ENCODE peak calls at places on chromosomes 2 and 18, in ten cellular contexts. F is substantia nigra; I is PC-3; N is hepatocyte; Y is colonic mucosa; Z is cardiac muscle cell; V is CD8-positive, alpha-beta T cell; O is right cardiac atrium; C is Peyer's patch; Q is naive thymus-derived CD4-positive, alpha-beta T cell. T is an unnamed sample.

GRCh38 chr2:231648579-231649174 is 56.0 kb downstream of the TEX44 start:
- DNase-seq in F (no peak), I (peak), N (peak), Y (peak), Z (peak), V (peak), O (peak), C (peak), Q (peak), T (peak)

GRCh38 chr2:210288376-210288775 is 26.6 kb downstream of the MYL1 start:
- DNase-seq in F (no peak), I (no peak), N (no peak), Y (no peak), Z (no peak), V (no peak), O (no peak), C (no peak), Q (no peak), T (no peak)

GRCh38 chr2:46503686-46504085 is 24.3 kb downstream of the TMEM247 start:
- DNase-seq in F (no peak), I (no peak), N (no peak), Y (no peak), Z (no peak), V (no peak), O (no peak), C (no peak), Q (no peak), T (no peak)

GRCh38 chr2:10810175-10811161 is 2.1 kb downstream of the PDIA6 start:
- DNase-seq in F (no peak), I (peak), N (no peak), Y (no peak), Z (peak), V (no peak), O (no peak), C (no peak), Q (no peak), T (peak)

GRCh38 chr2:134790487-134790886 is 47.9 kb upstream of the ACMSD start:
- DNase-seq in F (no peak), I (no peak), N (no peak), Y (no peak), Z (no peak), V (no peak), O (no peak), C (no peak), Q (no peak), T (no peak)

GRCh38 chr18:34773961-34774754 is 64.1 kb downstream of the DTNA start:
- DNase-seq in F (peak), I (peak), N (peak), Y (no peak), Z (peak), V (no peak), O (peak), C (no peak), Q (no peak), T (no peak)

GRCh38 chr2:170812716-170813585 is 3.7 kb upstream of the GAD1 start:
- DNase-seq in F (no peak), I (peak), N (peak), Y (peak), Z (peak), V (no peak), O (no peak), C (no peak), Q (peak), T (peak)

GRCh38 chr2:27839022-27839618 is 51.1 kb downstream of the RBKS start:
- DNase-seq in F (no peak), I (no peak), N (no peak), Y (no peak), Z (no peak), V (no peak), O (no peak), C (no peak), Q (no peak), T (no peak)

GRCh38 chr18:12520442-12520992 is 112.8 kb downstream of the PRELID3A start:
- DNase-seq in F (no peak), I (no peak), N (no peak), Y (no peak), Z (peak), V (no peak), O (no peak), C (no peak), Q (no peak), T (no peak)

GRCh38 chr2:185919155-185919554 is 180.6 kb downstream of the FSIP2 start:
- DNase-seq in F (no peak), I (peak), N (no peak), Y (no peak), Z (no peak), V (no peak), O (no peak), C (no peak), Q (no peak), T (no peak)

GRCh38 chr18:46051731-46052461 is 20.2 kb downstream of the PSTPIP2 start:
- DNase-seq in F (no peak), I (no peak), N (peak), Y (no peak), Z (peak), V (no peak), O (no peak), C (no peak), Q (no peak), T (no peak)

GRCh38 chr2:42029639-42030195 is 18.1 kb upstream of the PKDCC start:
- DNase-seq in F (no peak), I (no peak), N (no peak), Y (no peak), Z (no peak), V (no peak), O (no peak), C (no peak), Q (no peak), T (no peak)

GRCh38 chr2:99982744-99983143 is 159.6 kb downstream of the AFF3 start:
- DNase-seq in F (no peak), I (no peak), N (no peak), Y (no peak), Z (no peak), V (no peak), O (no peak), C (no peak), Q (no peak), T (no peak)

GRCh38 chr2:30689496-30690125 is 117.6 kb downstream of the CAPN13 start:
- DNase-seq in F (no peak), I (no peak), N (no peak), Y (no peak), Z (no peak), V (peak), O (no peak), C (no peak), Q (no peak), T (no peak)

GRCh38 chr2:25419678-25420242 is 78.0 kb upstream of the DNMT3A start:
- DNase-seq in F (no peak), I (no peak), N (no peak), Y (no peak), Z (no peak), V (no peak), O (no peak), C (peak), Q (no peak), T (peak)

GRCh38 chr2:37377187-37377532 is 32.7 kb downstream of the QPCT start:
- DNase-seq in F (no peak), I (peak), N (peak), Y (no peak), Z (peak), V (no peak), O (no peak), C (no peak), Q (no peak), T (no peak)

DNA sequence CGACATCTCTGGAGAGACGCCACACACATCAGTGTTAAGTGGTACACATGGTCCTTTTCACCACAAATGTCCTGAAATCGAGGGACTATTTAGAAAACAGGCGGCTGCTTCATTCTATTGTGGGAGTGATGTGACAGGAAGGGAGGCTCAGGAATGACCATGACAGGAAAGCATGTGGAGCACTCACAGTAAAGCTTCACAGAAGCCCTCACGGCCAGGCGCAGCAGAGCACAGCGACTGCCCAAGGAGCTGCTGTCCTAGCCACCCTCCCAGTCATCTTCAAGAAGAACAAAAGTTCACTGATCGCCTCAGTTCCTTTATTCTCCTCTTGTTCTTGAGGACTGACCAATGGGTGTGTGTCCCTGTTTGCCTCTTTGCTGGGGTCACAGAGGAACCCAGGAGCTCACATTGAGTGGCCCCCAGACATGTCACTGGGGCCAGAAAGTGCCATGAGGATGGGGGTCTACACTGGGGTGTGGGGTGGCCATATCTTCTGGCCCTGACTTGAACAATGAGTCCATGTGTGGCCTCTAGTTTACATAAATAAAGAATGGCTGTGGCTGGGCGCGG is 84.6 kb upstream of the RANBP2 start:
- DNase-seq in F (no peak), I (no peak), N (no peak), Y (peak), Z (no peak), V (no peak), O (no peak), C (no peak), Q (no peak), T (no peak)
- H3K27ac ChIP-seq in F (no peak), I (no peak), N (peak), Y (no peak), Z (peak), V (no peak), O (no peak), C (no peak), Q (no peak), T (peak)

DNA sequence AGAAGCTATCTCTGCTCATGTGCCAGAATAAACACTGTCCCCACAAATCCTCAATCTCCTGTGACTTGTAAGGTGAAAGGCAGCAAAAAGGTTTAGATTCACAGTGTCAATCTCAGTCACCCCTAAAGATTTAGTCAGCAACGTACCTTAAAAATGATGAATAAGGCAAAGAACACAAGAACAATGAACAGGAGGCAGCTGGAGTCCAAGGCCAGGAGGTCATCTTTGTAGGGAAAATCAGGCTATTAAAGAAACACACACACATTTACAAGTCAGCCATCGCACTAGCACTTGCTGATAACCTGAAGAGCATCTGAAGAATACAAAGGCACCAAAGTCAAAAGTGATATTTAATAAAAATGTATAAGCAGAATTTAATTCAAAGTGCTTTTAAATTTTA is 16.6 kb downstream of the LAPTM4A start:
- DNase-seq in F (no peak), I (no peak), N (no peak), Y (no peak), Z (no peak), V (no peak), O (no peak), C (no peak), Q (no peak), T (no peak)
- H3K27ac ChIP-seq in F (no peak), I (no peak), N (no peak), Y (no peak), Z (peak), V (no peak), O (peak), C (no peak), Q (no peak), T (no peak)

GRCh38 chr18:29181151-29181901 is 1004.4 kb upstream of the CDH2 start:
- DNase-seq in F (no peak), I (peak), N (peak), Y (no peak), Z (peak), V (no peak), O (no peak), C (peak), Q (no peak), T (no peak)
- H3K27ac ChIP-seq in F (no peak), I (peak), N (peak), Y (peak), Z (no peak), V (no peak), O (peak), C (no peak), Q (no peak), T (no peak)

DNA sequence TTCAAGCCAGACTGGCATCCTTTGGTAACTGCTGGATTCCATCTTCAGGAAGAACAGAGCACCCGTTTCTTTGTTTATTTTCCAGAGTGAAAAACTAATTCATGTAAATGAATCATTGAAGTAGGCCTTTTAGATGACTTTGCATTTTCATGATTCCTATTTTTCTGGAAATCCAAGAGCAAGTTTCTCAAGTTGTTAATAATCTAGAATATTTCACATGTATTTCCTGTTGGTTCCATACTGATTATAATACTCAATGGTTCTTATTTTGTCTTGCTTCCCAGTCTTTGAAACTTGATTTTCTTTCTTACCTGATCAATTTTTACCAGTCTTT is 328.4 kb downstream of the LPIN1 start:
- DNase-seq in F (no peak), I (no peak), N (no peak), Y (no peak), Z (no peak), V (no peak), O (no peak), C (no peak), Q (no peak), T (no peak)
- H3K27ac ChIP-seq in F (no peak), I (no peak), N (no peak), Y (no peak), Z (no peak), V (no peak), O (no peak), C (no peak), Q (no peak), T (no peak)

T was measured in CD4-positive, CD25-positive, alpha-beta regulatory T cell.